ENCODE peak calls at places on chromosomes 2 and 18, in six cellular contexts. L, D, F, V, E and W are unnamed samples.
A peak's percentile ranks its signal among the peaks of the same experiment; 100 is the strongest.

GRCh38 chr2:3656762-3657691 is 973 bp upstream of the ALLC start:
- DNase-seq in L (no peak), D (no peak), F (no peak), V (no peak), E (peak; percentile 67), W (no peak)

GRCh38 chr2:10278029-10278762 is 24.5 kb upstream of the HPCAL1 start:
- DNase-seq in L (peak; percentile 83), D (peak; percentile 76), F (peak; percentile 38), V (peak; percentile 55), E (peak; percentile 74), W (peak; percentile 42)

GRCh38 chr2:143545059-143545458 is 415.8 kb downstream of the ARHGAP15 start:
- DNase-seq in L (no peak), D (no peak), F (no peak), V (no peak), E (no peak), W (no peak)

GRCh38 chr2:234437642-234438321 is 59.1 kb downstream of the ARL4C start:
- DNase-seq in L (no peak), D (no peak), F (no peak), V (no peak), E (no peak), W (no peak)

GRCh38 chr18:58257461-58257860 is 213.4 kb downstream of the NEDD4L start:
- DNase-seq in L (peak; percentile 23), D (peak; percentile 52), F (no peak), V (no peak), E (peak; percentile 43), W (no peak)

GRCh38 chr2:129695496-129695895 is 284.0 kb upstream of the RAB6C start:
- DNase-seq in L (no peak), D (no peak), F (no peak), V (no peak), E (no peak), W (no peak)

GRCh38 chr2:97761192-97761591 is 47.8 kb downstream of the ZAP70 start:
- DNase-seq in L (no peak), D (no peak), F (no peak), V (no peak), E (no peak), W (no peak)

GRCh38 chr2:139177041-139177440 is 396.9 kb upstream of the NXPH2 start:
- DNase-seq in L (no peak), D (no peak), F (no peak), V (no peak), E (no peak), W (no peak)

GRCh38 chr2:35463805-35464596 is 891.6 kb upstream of the CRIM1 start:
- DNase-seq in L (no peak), D (peak; percentile 47), F (no peak), V (no peak), E (no peak), W (no peak)

GRCh38 chr2:74620671-74621070 is 27.5 kb downstream of the M1AP start:
- DNase-seq in L (no peak), D (no peak), F (no peak), V (no peak), E (no peak), W (no peak)

GRCh38 chr2:44063007-44063406 is 67.2 kb upstream of the LRPPRC start:
- DNase-seq in L (no peak), D (no peak), F (peak; percentile 76), V (no peak), E (no peak), W (no peak)

GRCh38 chr2:9753665-9754531 is 89.4 kb upstream of the TAF1B start:
- DNase-seq in L (no peak), D (no peak), F (peak; percentile 18), V (no peak), E (no peak), W (no peak)

GRCh38 chr18:59353079-59353680 is 5.9 kb downstream of the LMAN1 start:
- DNase-seq in L (no peak), D (no peak), F (no peak), V (no peak), E (no peak), W (peak; percentile 21)

GRCh38 chr18:22124970-22125369 is 44.4 kb upstream of the GATA6 start:
- DNase-seq in L (no peak), D (no peak), F (no peak), V (no peak), E (no peak), W (no peak)

GRCh38 chr2:28751102-28751955 is at the start of gene PPP1CB:
- DNase-seq in L (peak; percentile 90), D (peak; percentile 90), F (peak; percentile 97), V (peak; percentile 83), E (peak; percentile 98), W (peak; percentile 98)
- TF ChIP-seq CTCF in L (peak; percentile 22), D (no peak), F (no peak), V (peak; percentile 73), E (peak; percentile 14), W (no peak)

GRCh38 chr2:183125659-183126341 is 1.6 kb downstream of the NUP35 start:
- DNase-seq in L (no peak), D (no peak), F (no peak), V (no peak), E (no peak), W (no peak)
- H3K4me3 ChIP-seq in L (no peak overlapping the region), D (no peak overlapping the region), F (no peak overlapping the region), V (no peak overlapping the region), E (peak overlapping the region; percentile 95), W (peak overlapping the region; percentile 95)

DNA sequence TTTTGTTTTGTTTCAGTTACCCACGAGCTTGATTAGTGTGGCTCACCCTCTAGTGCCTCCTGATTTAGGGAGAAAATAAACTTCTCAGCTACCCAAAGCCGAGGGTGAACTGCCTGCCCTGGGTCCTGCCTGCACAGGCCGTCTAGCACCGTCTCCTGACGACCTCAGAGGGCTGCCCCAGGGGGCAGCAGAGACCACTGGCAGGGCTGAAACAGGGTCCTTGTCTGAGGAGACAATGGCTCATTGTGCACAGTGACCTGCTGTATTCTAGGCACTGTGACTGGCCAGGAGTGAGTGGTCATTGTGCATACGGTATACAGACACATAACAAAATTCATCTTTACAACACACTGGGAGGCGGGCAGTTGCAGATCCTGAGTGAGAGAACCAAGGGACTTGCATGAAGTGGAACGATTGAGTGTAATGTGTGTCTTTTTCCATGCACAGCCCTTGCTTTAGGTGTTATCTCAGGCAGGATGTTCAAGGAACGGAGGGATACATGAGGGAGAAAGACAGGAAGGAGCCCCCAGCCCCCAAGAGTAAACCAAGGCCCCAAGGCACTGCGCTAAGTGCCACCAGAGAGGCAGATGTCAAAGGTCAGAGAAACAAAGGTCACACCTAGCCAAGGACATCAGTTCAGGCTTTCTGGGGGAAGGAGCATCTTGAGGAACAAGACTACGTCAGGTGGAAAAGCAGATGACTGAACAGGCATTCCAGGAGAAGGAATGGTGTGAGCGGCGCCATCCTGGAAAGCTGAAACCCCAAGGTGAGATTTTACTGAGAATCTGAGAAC is 421.3 kb downstream of the LPIN1 start:
- DNase-seq in L (no peak), D (no peak), F (no peak), V (no peak), E (no peak), W (no peak)
- TF ChIP-seq CTCF in L (peak; percentile 24), D (no peak), F (no peak), V (peak; percentile 44), E (peak; percentile 18), W (no peak)

DNA sequence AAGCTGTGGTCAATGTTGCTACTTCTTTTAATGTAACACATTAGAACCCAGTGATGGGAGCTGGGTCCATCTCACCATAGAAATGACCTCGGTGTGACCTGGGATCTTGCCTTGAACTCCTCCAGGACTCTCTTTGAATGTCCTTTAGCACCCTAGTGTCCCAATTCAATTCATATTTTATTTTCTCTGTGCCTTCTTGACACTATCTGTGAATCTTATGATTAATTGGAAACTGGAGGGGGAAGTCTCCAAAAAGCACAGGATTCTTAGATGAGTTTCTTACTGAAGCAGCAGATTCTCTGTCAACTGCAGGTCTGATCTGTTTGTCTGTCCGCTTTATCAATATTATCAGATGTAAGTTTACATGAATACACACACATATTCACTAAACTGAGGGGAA is 455 bp downstream of the DHRS9 start:
- DNase-seq in L (no peak), D (no peak), F (no peak), V (no peak), E (no peak), W (no peak)
- H3K4me3 ChIP-seq in L (no peak overlapping the region), D (no peak overlapping the region), F (no peak overlapping the region), V (no peak overlapping the region), E (no peak overlapping the region), W (peak overlapping the region; percentile 2)

GRCh38 chr2:241595600-241596140 is 37.1 kb downstream of the BOK start:
- DNase-seq in L (no peak), D (no peak), F (no peak), V (no peak), E (no peak), W (no peak)
- TF ChIP-seq CTCF in L (peak; percentile 68), D (no peak), F (no peak), V (no peak), E (peak; percentile 40), W (peak; percentile 29)